ENCODE peak calls at places on chromosomes 5 and 9, in six cellular contexts. One of them, this sample, is unnamed.

GRCh38 chr5:36491860-36492259 is 114.5 kb upstream of the SLC1A3 start:
- DNase-seq in gastrocnemius medialis: no peak
- DNase-seq in heart right ventricle: no peak
- DNase-seq in epithelial cell of esophagus: no peak
- DNase-seq in heart left ventricle: peak
- DNase-seq in mesothelial cell of epicardium: no peak
- DNase-seq in this sample: no peak

GRCh38 chr5:148711843-148712454 is 57.6 kb upstream of the HTR4 start:
- DNase-seq in gastrocnemius medialis: no peak
- DNase-seq in heart right ventricle: no peak
- DNase-seq in epithelial cell of esophagus: no peak
- DNase-seq in heart left ventricle: no peak
- DNase-seq in mesothelial cell of epicardium: no peak
- DNase-seq in this sample: no peak

GRCh38 chr5:140267559-140268018 is 35.3 kb downstream of the PFDN1 start:
- DNase-seq in gastrocnemius medialis: no peak
- DNase-seq in heart right ventricle: peak
- DNase-seq in epithelial cell of esophagus: no peak
- DNase-seq in heart left ventricle: no peak
- DNase-seq in mesothelial cell of epicardium: no peak
- DNase-seq in this sample: no peak

GRCh38 chr5:78972654-78973428 is 12.3 kb downstream of the ARSB start:
- DNase-seq in gastrocnemius medialis: peak
- DNase-seq in heart right ventricle: peak
- DNase-seq in epithelial cell of esophagus: no peak
- DNase-seq in heart left ventricle: peak
- DNase-seq in mesothelial cell of epicardium: peak
- DNase-seq in this sample: no peak

GRCh38 chr5:80408475-80408875 is 611 bp downstream of the ZFYVE16 start:
- DNase-seq in gastrocnemius medialis: peak
- DNase-seq in heart right ventricle: peak
- DNase-seq in epithelial cell of esophagus: peak
- DNase-seq in heart left ventricle: peak
- DNase-seq in mesothelial cell of epicardium: no peak
- DNase-seq in this sample: peak

GRCh38 chr9:95023217-95024003 is 294.1 kb downstream of the FANCC start:
- DNase-seq in gastrocnemius medialis: no peak
- DNase-seq in heart right ventricle: peak
- DNase-seq in epithelial cell of esophagus: peak
- DNase-seq in heart left ventricle: peak
- DNase-seq in mesothelial cell of epicardium: no peak
- DNase-seq in this sample: no peak

GRCh38 chr5:121503111-121503840 is 348.4 kb upstream of the FTMT start:
- DNase-seq in gastrocnemius medialis: no peak
- DNase-seq in heart right ventricle: peak
- DNase-seq in epithelial cell of esophagus: peak
- DNase-seq in heart left ventricle: peak
- DNase-seq in mesothelial cell of epicardium: peak
- DNase-seq in this sample: no peak

GRCh38 chr9:132443951-132444615 is 34.1 kb downstream of the CFAP77 start:
- DNase-seq in gastrocnemius medialis: no peak
- DNase-seq in heart right ventricle: no peak
- DNase-seq in epithelial cell of esophagus: no peak
- DNase-seq in heart left ventricle: no peak
- DNase-seq in mesothelial cell of epicardium: no peak
- DNase-seq in this sample: no peak

GRCh38 chr9:74147906-74148305 is 349.2 kb upstream of the RORB start:
- DNase-seq in gastrocnemius medialis: no peak
- DNase-seq in heart right ventricle: no peak
- DNase-seq in epithelial cell of esophagus: peak
- DNase-seq in heart left ventricle: no peak
- DNase-seq in mesothelial cell of epicardium: no peak
- DNase-seq in this sample: no peak

GRCh38 chr9:79768199-79768598 is 196.4 kb downstream of the TLE4 start:
- DNase-seq in gastrocnemius medialis: no peak
- DNase-seq in heart right ventricle: no peak
- DNase-seq in epithelial cell of esophagus: peak
- DNase-seq in heart left ventricle: no peak
- DNase-seq in mesothelial cell of epicardium: no peak
- DNase-seq in this sample: no peak

GRCh38 chr9:70567511-70567910 is 153.1 kb upstream of the KLF9 start:
- DNase-seq in gastrocnemius medialis: no peak
- DNase-seq in heart right ventricle: no peak
- DNase-seq in epithelial cell of esophagus: no peak
- DNase-seq in heart left ventricle: no peak
- DNase-seq in mesothelial cell of epicardium: no peak
- DNase-seq in this sample: no peak

GRCh38 chr5:130323804-130324454 is 419.7 kb downstream of the CHSY3 start:
- DNase-seq in gastrocnemius medialis: no peak
- DNase-seq in heart right ventricle: no peak
- DNase-seq in epithelial cell of esophagus: peak
- DNase-seq in heart left ventricle: no peak
- DNase-seq in mesothelial cell of epicardium: no peak
- DNase-seq in this sample: no peak

GRCh38 chr5:2206244-2207108 is 323.8 kb upstream of the IRX4 start:
- DNase-seq in gastrocnemius medialis: no peak
- DNase-seq in heart right ventricle: no peak
- DNase-seq in epithelial cell of esophagus: no peak
- DNase-seq in heart left ventricle: no peak
- DNase-seq in mesothelial cell of epicardium: no peak
- DNase-seq in this sample: peak

GRCh38 chr5:161306354-161306990 is 240.1 kb downstream of the GABRB2 start:
- DNase-seq in gastrocnemius medialis: no peak
- DNase-seq in heart right ventricle: no peak
- DNase-seq in epithelial cell of esophagus: no peak
- DNase-seq in heart left ventricle: no peak
- DNase-seq in mesothelial cell of epicardium: no peak
- DNase-seq in this sample: no peak

GRCh38 chr5:57693488-57694305 is 211.1 kb upstream of the ACTBL2 start:
- DNase-seq in gastrocnemius medialis: no peak
- DNase-seq in heart right ventricle: no peak
- DNase-seq in epithelial cell of esophagus: peak
- DNase-seq in heart left ventricle: no peak
- DNase-seq in mesothelial cell of epicardium: no peak
- DNase-seq in this sample: no peak

GRCh38 chr9:18890372-18890771 is 142.6 kb downstream of the SAXO1 start:
- DNase-seq in gastrocnemius medialis: no peak
- DNase-seq in heart right ventricle: no peak
- DNase-seq in epithelial cell of esophagus: peak
- DNase-seq in heart left ventricle: no peak
- DNase-seq in mesothelial cell of epicardium: no peak
- DNase-seq in this sample: no peak

GRCh38 chr9:96031366-96031824 is 155.9 kb downstream of the ERCC6L2 start:
- DNase-seq in gastrocnemius medialis: no peak
- DNase-seq in heart right ventricle: peak
- DNase-seq in epithelial cell of esophagus: peak
- DNase-seq in heart left ventricle: peak
- DNase-seq in mesothelial cell of epicardium: no peak
- DNase-seq in this sample: no peak

GRCh38 chr5:122195784-122196394 is 66.5 kb downstream of the ZNF474 start:
- DNase-seq in gastrocnemius medialis: no peak
- DNase-seq in heart right ventricle: peak
- DNase-seq in epithelial cell of esophagus: peak
- DNase-seq in heart left ventricle: no peak
- DNase-seq in mesothelial cell of epicardium: no peak
- DNase-seq in this sample: peak

GRCh38 chr9:125407974-125408900 is 146.6 kb downstream of the GAPVD1 start:
- DNase-seq in gastrocnemius medialis: peak
- DNase-seq in heart right ventricle: peak
- DNase-seq in epithelial cell of esophagus: peak
- DNase-seq in heart left ventricle: peak
- DNase-seq in mesothelial cell of epicardium: peak
- DNase-seq in this sample: peak

GRCh38 chr9:94599102-94599501 is 5.5 kb upstream of the FBP2 start:
- DNase-seq in gastrocnemius medialis: no peak
- DNase-seq in heart right ventricle: no peak
- DNase-seq in epithelial cell of esophagus: no peak
- DNase-seq in heart left ventricle: no peak
- DNase-seq in mesothelial cell of epicardium: no peak
- DNase-seq in this sample: no peak

GRCh38 chr5:145244788-145245187 is 590.4 kb downstream of the PRELID2 start:
- DNase-seq in gastrocnemius medialis: no peak
- DNase-seq in heart right ventricle: no peak
- DNase-seq in epithelial cell of esophagus: no peak
- DNase-seq in heart left ventricle: no peak
- DNase-seq in mesothelial cell of epicardium: no peak
- DNase-seq in this sample: no peak

GRCh38 chr9:127746959-127747569 is 12.0 kb upstream of the TOR2A start:
- DNase-seq in gastrocnemius medialis: no peak
- DNase-seq in heart right ventricle: no peak
- DNase-seq in epithelial cell of esophagus: no peak
- DNase-seq in heart left ventricle: no peak
- DNase-seq in mesothelial cell of epicardium: no peak
- DNase-seq in this sample: no peak
- TF ChIP-seq CTCF in gastrocnemius medialis: no peak
- TF ChIP-seq CTCF in heart right ventricle: no peak
- TF ChIP-seq CTCF in epithelial cell of esophagus: no peak
- TF ChIP-seq CTCF in heart left ventricle: no peak
- TF ChIP-seq CTCF in mesothelial cell of epicardium: no peak
- TF ChIP-seq CTCF in this sample: no peak

GRCh38 chr5:25573691-25574090 is 928.9 kb upstream of the CDH10 start:
- DNase-seq in gastrocnemius medialis: no peak
- DNase-seq in heart right ventricle: no peak
- DNase-seq in epithelial cell of esophagus: no peak
- DNase-seq in heart left ventricle: no peak
- DNase-seq in mesothelial cell of epicardium: no peak
- DNase-seq in this sample: no peak

GRCh38 chr5:25568989-25569625 is 924.3 kb upstream of the CDH10 start:
- DNase-seq in gastrocnemius medialis: no peak
- DNase-seq in heart right ventricle: no peak
- DNase-seq in epithelial cell of esophagus: no peak
- DNase-seq in heart left ventricle: no peak
- DNase-seq in mesothelial cell of epicardium: no peak
- DNase-seq in this sample: no peak

GRCh38 chr5:25568294-25568693 is 923.5 kb upstream of the CDH10 start:
- DNase-seq in gastrocnemius medialis: no peak
- DNase-seq in heart right ventricle: no peak
- DNase-seq in epithelial cell of esophagus: no peak
- DNase-seq in heart left ventricle: no peak
- DNase-seq in mesothelial cell of epicardium: no peak
- DNase-seq in this sample: no peak

GRCh38 chr5:25567881-25568280 is 923.1 kb upstream of the CDH10 start:
- DNase-seq in gastrocnemius medialis: no peak
- DNase-seq in heart right ventricle: no peak
- DNase-seq in epithelial cell of esophagus: no peak
- DNase-seq in heart left ventricle: no peak
- DNase-seq in mesothelial cell of epicardium: no peak
- DNase-seq in this sample: no peak

GRCh38 chr5:25570067-25570583 is 925.3 kb upstream of the CDH10 start:
- DNase-seq in gastrocnemius medialis: no peak
- DNase-seq in heart right ventricle: no peak
- DNase-seq in epithelial cell of esophagus: no peak
- DNase-seq in heart left ventricle: no peak
- DNase-seq in mesothelial cell of epicardium: no peak
- DNase-seq in this sample: no peak
- TF ChIP-seq CTCF in gastrocnemius medialis: no peak
- TF ChIP-seq CTCF in heart right ventricle: no peak
- TF ChIP-seq CTCF in epithelial cell of esophagus: no peak
- TF ChIP-seq CTCF in heart left ventricle: no peak
- TF ChIP-seq CTCF in mesothelial cell of epicardium: no peak
- TF ChIP-seq CTCF in this sample: no peak

DNA sequence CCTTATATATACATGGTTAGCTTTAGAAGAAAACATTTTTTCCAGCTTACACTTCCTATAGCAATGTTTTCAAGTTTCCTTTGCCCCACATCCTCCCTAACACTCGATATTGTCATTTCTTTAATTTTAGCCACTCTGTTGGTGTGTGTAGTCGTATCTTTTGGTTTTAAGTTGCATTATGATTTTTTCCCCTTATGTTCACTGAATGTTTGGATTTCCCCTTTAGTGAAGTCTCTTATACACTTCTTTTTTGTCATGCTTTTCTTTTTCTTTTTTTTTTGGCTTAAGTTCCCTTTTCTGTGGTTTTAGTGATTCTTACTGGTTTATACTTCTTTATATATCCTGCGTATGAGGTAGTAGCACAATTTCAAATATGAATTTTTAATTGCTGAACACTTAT is 58.8 kb downstream of the KDM4C start:
- DNase-seq in gastrocnemius medialis: no peak
- DNase-seq in heart right ventricle: no peak
- DNase-seq in epithelial cell of esophagus: no peak
- DNase-seq in heart left ventricle: no peak
- DNase-seq in mesothelial cell of epicardium: no peak
- DNase-seq in this sample: no peak
- TF ChIP-seq CTCF in gastrocnemius medialis: no peak
- TF ChIP-seq CTCF in heart right ventricle: no peak
- TF ChIP-seq CTCF in epithelial cell of esophagus: no peak
- TF ChIP-seq CTCF in heart left ventricle: no peak
- TF ChIP-seq CTCF in mesothelial cell of epicardium: no peak
- TF ChIP-seq CTCF in this sample: no peak

GRCh38 chr9:129124507-129125069 is 13.4 kb downstream of the PTPA start:
- DNase-seq in gastrocnemius medialis: no peak
- DNase-seq in heart right ventricle: no peak
- DNase-seq in epithelial cell of esophagus: no peak
- DNase-seq in heart left ventricle: no peak
- DNase-seq in mesothelial cell of epicardium: no peak
- DNase-seq in this sample: no peak

GRCh38 chr9:129130791-129131190 is 19.6 kb downstream of the PTPA start:
- DNase-seq in gastrocnemius medialis: no peak
- DNase-seq in heart right ventricle: no peak
- DNase-seq in epithelial cell of esophagus: no peak
- DNase-seq in heart left ventricle: no peak
- DNase-seq in mesothelial cell of epicardium: no peak
- DNase-seq in this sample: no peak

GRCh38 chr9:129128689-129129088 is 17.5 kb downstream of the PTPA start:
- DNase-seq in gastrocnemius medialis: no peak
- DNase-seq in heart right ventricle: no peak
- DNase-seq in epithelial cell of esophagus: no peak
- DNase-seq in heart left ventricle: no peak
- DNase-seq in mesothelial cell of epicardium: no peak
- DNase-seq in this sample: no peak

GRCh38 chr9:129125478-129125877 is 14.3 kb downstream of the PTPA start:
- DNase-seq in gastrocnemius medialis: no peak
- DNase-seq in heart right ventricle: no peak
- DNase-seq in epithelial cell of esophagus: peak
- DNase-seq in heart left ventricle: no peak
- DNase-seq in mesothelial cell of epicardium: no peak
- DNase-seq in this sample: no peak

DNA sequence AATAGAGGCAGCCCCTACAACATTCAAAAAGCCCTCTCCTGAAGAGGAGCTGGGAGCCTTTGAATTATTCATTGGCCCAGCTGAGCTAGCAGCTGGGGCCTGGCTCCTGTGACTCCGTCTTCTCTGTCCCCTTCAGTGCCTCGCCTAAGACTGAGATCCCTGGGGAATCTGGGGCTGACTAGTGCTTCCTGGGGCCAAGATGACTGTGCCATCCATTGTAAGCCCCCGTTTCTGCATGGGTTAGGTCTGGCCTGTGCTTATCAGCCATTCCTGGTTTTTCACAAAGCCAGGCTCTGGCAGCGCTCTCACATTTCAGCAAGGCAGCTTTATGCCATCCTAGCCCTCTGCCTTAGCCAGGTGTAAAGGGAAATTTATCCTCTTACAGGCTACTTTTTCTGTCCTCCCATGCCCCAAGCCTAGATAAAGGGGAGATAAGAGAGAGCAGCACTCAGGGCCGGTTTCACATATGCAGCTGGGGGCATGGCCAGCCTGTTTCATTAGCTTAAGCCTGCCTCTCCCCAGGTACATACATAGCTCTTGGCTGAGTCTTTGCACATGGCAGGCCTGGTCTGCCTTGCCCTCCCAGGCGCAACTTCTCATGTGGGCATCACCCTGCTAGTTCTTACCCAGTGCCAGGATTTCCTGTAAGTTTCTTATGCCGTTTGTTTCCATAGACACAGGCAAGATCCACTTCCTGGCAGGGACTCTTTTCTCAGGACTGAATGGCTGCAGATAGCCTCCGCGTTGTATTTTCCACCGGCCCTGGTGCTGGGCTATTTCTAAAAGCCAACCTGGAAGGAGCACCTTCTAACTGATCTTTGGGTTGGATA is 15.8 kb downstream of the PTPA start:
- DNase-seq in gastrocnemius medialis: no peak
- DNase-seq in heart right ventricle: no peak
- DNase-seq in epithelial cell of esophagus: no peak
- DNase-seq in heart left ventricle: no peak
- DNase-seq in mesothelial cell of epicardium: no peak
- DNase-seq in this sample: no peak
- TF ChIP-seq CTCF in gastrocnemius medialis: no peak
- TF ChIP-seq CTCF in heart right ventricle: no peak
- TF ChIP-seq CTCF in epithelial cell of esophagus: no peak
- TF ChIP-seq CTCF in heart left ventricle: no peak
- TF ChIP-seq CTCF in mesothelial cell of epicardium: no peak
- TF ChIP-seq CTCF in this sample: no peak